ENCODE peak calls at places on chromosomes 5 and 9, in nine cellular contexts. G, V, X, T, A, S, L, Y and U are unnamed samples.

GRCh38 chr5:43227655-43228054 is 35.6 kb downstream of the NIM1K start:
- DNase-seq in G (peak; percentile 78), V (peak; percentile 52), X (peak; percentile 46), T (peak; percentile 82), A (peak; percentile 47), S (peak; percentile 87), L (peak; percentile 55), Y (no peak), U (no peak)

GRCh38 chr5:140253985-140254384 is 48.9 kb downstream of the PFDN1 start:
- DNase-seq in G (peak; percentile 41), V (no peak), X (no peak), T (peak; percentile 35), A (no peak), S (no peak), L (no peak), Y (no peak), U (no peak)

GRCh38 chr9:13364271-13364670 is 84.8 kb upstream of the MPDZ start:
- DNase-seq in G (peak; percentile 77), V (no peak), X (no peak), T (no peak), A (no peak), S (peak; percentile 3), L (peak; percentile 33), Y (no peak), U (no peak)

GRCh38 chr5:64502181-64502580 is 3.6 kb upstream of the RGS7BP start:
- DNase-seq in G (no peak), V (no peak), X (peak; percentile 10), T (no peak), A (no peak), S (peak; percentile 12), L (no peak), Y (no peak), U (no peak)

GRCh38 chr9:121499177-121499426 is 542 bp downstream of the GGTA1 start:
- DNase-seq in G (no peak), V (no peak), X (no peak), T (no peak), A (no peak), S (no peak), L (no peak), Y (no peak), U (no peak)

GRCh38 chr5:58582411-58583393 is at the start of gene RAB3C:
- DNase-seq in G (peak; percentile 86), V (peak; percentile 89), X (peak; percentile 96), T (peak; percentile 92), A (peak; percentile 44), S (peak; percentile 96), L (peak; percentile 93), Y (peak; percentile 96), U (peak; percentile 84)

GRCh38 chr9:125829743-125830142 is 82.6 kb downstream of the PBX3 start:
- DNase-seq in G (peak; percentile 56), V (peak; percentile 36), X (peak; percentile 1), T (peak; percentile 40), A (no peak), S (peak; percentile 50), L (no peak), Y (peak; percentile 81), U (no peak)

GRCh38 chr9:70367305-70367930 is 47.0 kb downstream of the KLF9 start:
- DNase-seq in G (no peak), V (no peak), X (no peak), T (no peak), A (no peak), S (no peak), L (no peak), Y (no peak), U (no peak)

GRCh38 chr9:36823466-36823865 is 210.6 kb downstream of the PAX5 start:
- DNase-seq in G (no peak), V (no peak), X (no peak), T (no peak), A (no peak), S (no peak), L (no peak), Y (no peak), U (no peak)

GRCh38 chr5:157336423-157336744 is 70.5 kb downstream of the CYFIP2 start:
- DNase-seq in G (no peak), V (no peak), X (no peak), T (no peak), A (no peak), S (no peak), L (no peak), Y (no peak), U (no peak)

DNA sequence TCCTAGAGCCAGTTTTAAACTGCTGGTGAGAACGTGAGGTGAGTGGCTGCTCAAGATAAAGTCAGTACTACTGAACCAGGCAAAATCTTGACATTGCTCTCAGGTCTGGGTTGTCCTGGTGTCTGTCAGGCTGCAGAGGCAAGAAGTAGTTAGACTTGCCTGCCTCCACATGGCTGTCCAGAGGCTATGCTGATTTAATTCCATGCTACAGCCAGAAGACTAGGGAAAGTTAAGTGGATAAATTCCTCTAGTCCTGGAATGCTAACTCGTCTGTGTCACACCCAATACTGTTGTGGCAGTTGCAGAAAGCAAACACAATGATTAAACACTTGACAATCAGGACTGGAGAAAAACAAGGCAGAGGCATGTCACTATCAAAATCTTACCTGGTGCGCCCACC is 118.9 kb downstream of the ACER2 start:
- DNase-seq in G (no peak), V (no peak), X (no peak), T (no peak), A (no peak), S (no peak), L (no peak), Y (no peak), U (no peak)
- TF ChIP-seq CTCF in G (no peak), V (no peak), X (no peak), T (no peak), A (no peak), S (no peak), L (no peak), Y (no peak), U (no peak)

GRCh38 chr9:136667940-136668760 is 5.4 kb downstream of the EGFL7 start:
- DNase-seq in G (no peak), V (no peak), X (no peak), T (no peak), A (no peak), S (no peak), L (no peak), Y (no peak), U (no peak)
- TF ChIP-seq CTCF in G (no peak), V (no peak), X (no peak), T (no peak), A (no peak), S (no peak), L (no peak), Y (no peak), U (no peak)

DNA sequence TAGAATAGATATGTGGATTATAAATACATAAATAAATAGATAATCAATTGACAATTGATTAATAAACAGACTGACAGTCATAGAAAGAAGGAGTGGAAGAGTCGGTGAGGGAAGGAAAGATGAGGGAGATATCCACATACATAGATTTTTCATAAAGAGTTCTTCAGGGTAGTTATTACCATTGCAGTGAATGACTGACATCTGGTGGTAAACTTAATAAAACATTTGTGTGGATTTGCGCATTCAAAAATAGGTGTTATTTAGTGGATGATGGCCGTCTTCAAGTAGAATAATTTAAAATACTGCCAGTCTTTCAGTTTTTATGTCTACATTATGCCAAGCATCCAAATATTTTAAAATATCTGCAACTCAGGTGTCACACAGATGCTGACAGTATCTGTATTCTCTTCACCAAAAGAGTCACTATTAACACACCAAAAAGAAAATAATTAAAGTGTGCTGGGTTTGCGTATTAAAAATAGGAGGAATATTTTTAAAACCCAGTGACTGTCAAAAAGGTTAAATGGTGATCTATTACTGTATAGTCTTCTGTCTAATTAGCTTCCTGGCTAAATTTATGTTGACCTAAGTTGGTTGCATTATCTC is 78.8 kb downstream of the GIN1 start:
- DNase-seq in G (peak; percentile 80), V (peak; percentile 48), X (peak; percentile 77), T (peak; percentile 81), A (peak; percentile 49), S (peak; percentile 81), L (peak; percentile 65), Y (no peak), U (no peak)
- TF ChIP-seq CTCF in G (peak; percentile 52), V (peak; percentile 66), X (peak; percentile 63), T (peak; percentile 41), A (peak; percentile 24), S (peak; percentile 54), L (peak; percentile 33), Y (peak; percentile 37), U (peak; percentile 57)

DNA sequence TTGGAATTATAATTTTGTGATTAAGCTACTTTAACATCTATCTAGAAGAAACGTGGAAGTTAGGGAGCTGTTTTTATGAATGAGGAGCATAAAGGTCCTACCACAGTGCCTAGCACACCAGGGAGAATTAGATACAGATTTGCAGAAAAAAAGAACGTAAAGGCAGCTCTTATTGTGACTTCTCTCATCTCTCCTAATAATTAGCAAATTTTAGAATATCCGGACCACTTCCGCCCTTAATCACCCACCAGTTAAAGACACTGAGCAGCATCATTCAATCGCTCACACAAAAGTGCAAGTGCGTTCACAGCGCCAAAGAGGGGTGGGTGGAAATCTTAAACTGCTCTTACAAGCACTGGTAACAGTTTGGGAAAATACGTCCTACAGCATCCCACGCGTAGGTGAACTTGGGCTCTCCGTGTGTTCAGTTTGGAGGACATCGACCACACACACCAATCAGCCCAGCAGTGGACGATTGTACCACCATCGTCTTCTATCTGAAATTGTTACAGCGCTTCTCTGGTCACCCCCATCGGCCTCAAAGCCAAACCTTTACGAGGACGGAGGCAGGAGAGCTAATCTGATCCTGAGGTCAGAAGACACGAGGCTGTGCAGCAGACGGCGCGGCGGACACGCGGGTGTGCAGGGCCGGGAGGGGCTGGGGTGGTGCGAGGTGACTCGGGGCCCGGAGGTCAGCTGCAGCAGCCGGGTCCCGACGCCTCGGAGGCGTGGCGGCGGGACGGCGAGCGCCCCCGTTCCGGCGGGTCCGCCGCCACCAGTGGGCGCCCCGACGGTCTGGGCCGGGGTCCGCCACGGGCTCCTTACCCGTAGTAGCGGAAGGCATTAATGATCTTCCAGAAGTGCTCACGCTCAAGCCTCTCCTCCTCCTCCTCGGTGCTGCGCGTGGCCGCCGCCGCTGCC is 646 bp downstream of the CARNMT1 start:
- DNase-seq in G (peak; percentile 46), V (peak; percentile 85), X (peak; percentile 54), T (peak; percentile 47), A (peak; percentile 2), S (peak; percentile 51), L (peak; percentile 46), Y (peak; percentile 93), U (peak; percentile 41)
- TF ChIP-seq CTCF in G (peak; percentile 18), V (peak; percentile 51), X (peak; percentile 2), T (no peak), A (no peak), S (peak; percentile 10), L (no peak), Y (no peak), U (no peak)

DNA sequence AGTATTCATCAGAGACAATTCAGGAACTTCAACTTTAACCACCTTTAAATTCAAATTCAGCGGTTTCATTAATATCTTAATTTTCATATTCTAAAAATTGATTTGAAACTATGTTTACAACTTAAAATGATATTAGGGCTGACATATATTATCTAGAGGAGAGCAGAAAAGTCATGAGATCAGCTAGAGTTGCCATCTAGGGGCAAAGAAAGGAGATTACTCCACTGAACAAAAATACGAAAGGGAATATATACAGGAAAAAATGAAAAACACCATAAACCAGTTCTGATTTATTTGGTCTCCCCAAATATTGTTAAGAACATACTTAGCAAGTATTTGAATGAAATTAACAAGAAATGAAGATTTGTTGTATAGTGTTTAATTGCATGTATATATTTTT is 946.3 kb downstream of the DTWD2 start:
- DNase-seq in G (no peak), V (peak; percentile 7), X (no peak), T (peak; percentile 11), A (no peak), S (peak; percentile 0), L (no peak), Y (no peak), U (no peak)
- TF ChIP-seq CTCF in G (no peak), V (no peak), X (peak; percentile 16), T (peak; percentile 25), A (no peak), S (no peak), L (no peak), Y (no peak), U (peak; percentile 41)